ENCODE peak calls at places on chromosome 19, in nine cellular contexts. A is SW 1271; C is effector memory CD4-positive, alpha-beta T cell; O is body of pancreas; Q is hypothalamus; U is A549; D is LoVo; T is AG04450; N is mucosa of descending colon. M is an unnamed sample.
A peak's percentile ranks its signal among the peaks of the same experiment; 100 is the strongest.

GRCh38 chr19:22617614-22618325 is 16.4 kb upstream of the ZNF492 start:
- DNase-seq in C (no peak), N (no peak), U (no peak), Q (no peak), T (no peak), A (no peak), O (no peak), D (no peak), M (no peak)

GRCh38 chr19:5149508-5149907 is 180.6 kb downstream of the KDM4B start:
- DNase-seq in T (no peak), D (no peak), N (no peak), C (no peak), U (no peak), O (no peak), Q (no peak), A (no peak), M (no peak)

GRCh38 chr19:51777570-51778460 is 16.8 kb downstream of the FPR2 start:
- DNase-seq in O (peak; percentile 75), Q (no peak), C (no peak), N (peak; percentile 63), D (peak; percentile 66), A (peak; percentile 8), U (peak; percentile 85), T (peak; percentile 63), M (peak; percentile 59)

GRCh38 chr19:5646703-5647102 is 23.8 kb downstream of the SAFB start:
- DNase-seq in N (no peak), A (no peak), O (no peak), C (no peak), U (no peak), D (no peak), T (no peak), Q (no peak), M (no peak)

GRCh38 chr19:38277969-38278680 is 13.8 kb downstream of the SPINT2 start:
- DNase-seq in U (no peak), T (no peak), N (no peak), C (no peak), Q (no peak), D (no peak), O (peak; percentile 68), A (no peak), M (no peak)

GRCh38 chr19:13983213-13983889 is 22.8 kb downstream of the RFX1 start:
- DNase-seq in D (no peak), A (no peak), T (no peak), U (no peak), C (no peak), O (peak; percentile 55), N (peak; percentile 80), Q (no peak), M (no peak)

GRCh38 chr19:32916969-32917611 is 47.5 kb upstream of the SLC7A9 start:
- DNase-seq in C (no peak), D (no peak), O (no peak), Q (no peak), U (no peak), A (no peak), N (no peak), T (no peak), M (no peak)

GRCh38 chr19:12974301-12975220 is 5.2 kb downstream of the DAND5 start:
- DNase-seq in O (no peak), D (no peak), T (no peak), Q (no peak), U (no peak), A (no peak), N (no peak), C (no peak), M (no peak)